ENCODE peak calls at places on chromosomes 13 and 19, in five cellular contexts. C, A, E, F and I are unnamed samples.

GRCh38 chr19:31135841-31136240 is 213.4 kb downstream of the TSHZ3 start:
- DNase-seq in A (no peak), C (peak; percentile 56), E (no peak), F (peak; percentile 62), I (no peak)

GRCh38 chr19:45403781-45404556 is 900 bp downstream of the PPP1R13L start:
- DNase-seq in A (peak; percentile 75), E (no peak), F (peak; percentile 54), C (no peak), I (no peak)

GRCh38 chr19:45878043-45878794 is 7.7 kb downstream of the IRF2BP1 start:
- DNase-seq in E (no peak), C (no peak), F (no peak), A (no peak), I (no peak)

GRCh38 chr19:1131718-1132552 is 28.1 kb downstream of the GPX4 start:
- DNase-seq in C (peak; percentile 88), F (peak; percentile 92), A (peak; percentile 86), E (peak; percentile 95), I (peak; percentile 60)

GRCh38 chr19:50377051-50377441 is 789 bp downstream of the NR1H2 start:
- DNase-seq in E (no peak), F (peak; percentile 23), C (no peak), A (no peak), I (no peak)

GRCh38 chr13:111315347-111315995 is 5.0 kb upstream of the TEX29 start:
- DNase-seq in E (no peak), C (no peak), F (no peak), A (no peak), I (no peak)

GRCh38 chr13:33455291-33455690 is 169.7 kb upstream of the STARD13 start:
- DNase-seq in C (no peak), F (no peak), E (no peak), A (no peak), I (no peak)

GRCh38 chr13:25249001-25249543 is 38.2 kb downstream of the MTMR6 start:
- DNase-seq in C (peak; percentile 43), F (peak; percentile 73), A (no peak), E (peak; percentile 41), I (peak; percentile 24)

GRCh38 chr19:38073806-38074685 is 150.0 kb downstream of the DPF1 start:
- DNase-seq in C (peak; percentile 19), E (no peak), A (no peak), F (peak; percentile 21), I (no peak)

GRCh38 chr13:61110804-61111203 is 304.8 kb downstream of the PCDH20 start:
- DNase-seq in E (no peak), A (no peak), F (no peak), C (no peak), I (no peak)

GRCh38 chr19:34145741-34146202 is 26.5 kb upstream of the LSM14A start:
- DNase-seq in E (peak; percentile 67), C (peak; percentile 56), A (no peak), F (peak; percentile 73), I (peak; percentile 25)

GRCh38 chr19:51456541-51457290 is 1.5 kb downstream of the SIGLEC8 start:
- DNase-seq in A (no peak), C (no peak), E (no peak), F (no peak), I (no peak)

GRCh38 chr13:72253754-72254153 is 386.8 kb upstream of the DACH1 start:
- DNase-seq in E (no peak), A (no peak), C (no peak), F (no peak), I (no peak)

GRCh38 chr13:99505814-99506269 is 4.6 kb downstream of the TM9SF2 start:
- DNase-seq in C (peak; percentile 63), E (peak; percentile 24), A (no peak), F (peak; percentile 51), I (no peak)
- TF ChIP-seq CTCF in C (peak; percentile 46), E (peak; percentile 20), A (peak; percentile 48), F (no peak), I (peak; percentile 11)

DNA sequence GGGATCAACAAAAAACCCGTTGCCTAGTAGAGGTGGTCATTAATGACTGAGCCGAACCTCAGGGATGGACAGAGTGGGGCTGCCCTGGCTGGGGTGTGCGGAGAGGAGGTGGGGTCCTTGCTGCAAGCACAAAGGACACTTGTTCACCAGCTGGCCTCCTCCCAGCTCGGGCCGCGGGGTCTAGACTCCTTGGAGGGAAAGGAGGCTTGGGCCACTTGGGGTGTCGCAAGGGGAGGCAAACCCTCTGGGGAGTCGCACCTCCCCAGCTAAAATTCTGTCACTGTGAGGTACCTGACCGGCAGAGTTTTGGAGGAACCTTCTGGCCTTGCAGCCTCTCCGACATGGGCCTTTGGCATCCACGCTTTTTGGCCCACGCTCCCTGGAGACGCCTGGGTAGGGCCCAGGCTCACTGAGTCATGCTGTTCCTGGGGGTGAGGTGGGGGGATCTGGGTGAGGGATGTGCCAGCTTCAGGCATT is 8.2 kb downstream of the KLHL26 start:
- DNase-seq in E (no peak), F (no peak), C (no peak), A (no peak), I (no peak)
- H3K4me3 ChIP-seq in E (no peak overlapping the region), F (no peak overlapping the region), C (no peak overlapping the region), A (peak overlapping the region; percentile 38), I (no peak overlapping the region)

GRCh38 chr13:47841131-47841530 is 159.9 kb downstream of the SUCLA2 start:
- DNase-seq in A (no peak), F (no peak), E (peak; percentile 49), C (no peak), I (no peak)
- TF ChIP-seq CTCF in A (no peak), F (no peak), E (no peak), C (no peak), I (no peak)

GRCh38 chr19:43778651-43779050 is 2.1 kb downstream of the KCNN4 start:
- DNase-seq in C (no peak), A (no peak), F (no peak), E (no peak), I (no peak)
- H3K4me3 ChIP-seq in C (no peak overlapping the region), A (no peak overlapping the region), F (no peak overlapping the region), E (no peak overlapping the region), I (peak overlapping the region; percentile 84)

DNA sequence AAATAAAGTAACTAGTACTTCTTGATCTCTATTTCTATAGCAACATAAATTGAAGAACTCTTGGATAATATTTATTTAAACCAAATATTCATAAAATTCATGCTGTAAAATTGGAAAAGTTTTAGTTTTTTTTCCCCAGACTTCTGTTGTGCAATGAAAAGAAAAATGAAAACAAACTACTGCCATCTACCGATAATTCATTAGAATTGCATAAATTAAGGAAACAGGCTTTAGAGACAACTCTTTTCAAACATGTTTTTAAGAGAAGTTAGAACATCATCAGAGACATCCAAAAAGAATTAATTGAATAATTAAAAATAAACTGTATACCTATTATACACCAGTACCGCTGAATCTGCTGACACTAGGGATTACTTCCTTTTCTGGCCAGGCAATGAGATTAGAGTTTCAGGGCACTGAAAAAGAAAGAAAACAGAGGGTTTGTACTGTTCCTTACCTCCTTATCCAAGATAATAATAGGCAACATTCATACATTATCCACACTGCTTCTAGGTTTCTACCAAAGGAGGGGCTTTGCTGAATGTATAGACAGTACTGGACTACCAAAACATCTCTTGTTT is 4.9 kb downstream of the CCDC122 start:
- DNase-seq in A (no peak), E (peak; percentile 67), C (peak; percentile 54), F (peak; percentile 62), I (no peak)
- TF ChIP-seq CTCF in A (peak; percentile 75), E (peak; percentile 39), C (peak; percentile 72), F (peak; percentile 48), I (peak; percentile 23)

DNA sequence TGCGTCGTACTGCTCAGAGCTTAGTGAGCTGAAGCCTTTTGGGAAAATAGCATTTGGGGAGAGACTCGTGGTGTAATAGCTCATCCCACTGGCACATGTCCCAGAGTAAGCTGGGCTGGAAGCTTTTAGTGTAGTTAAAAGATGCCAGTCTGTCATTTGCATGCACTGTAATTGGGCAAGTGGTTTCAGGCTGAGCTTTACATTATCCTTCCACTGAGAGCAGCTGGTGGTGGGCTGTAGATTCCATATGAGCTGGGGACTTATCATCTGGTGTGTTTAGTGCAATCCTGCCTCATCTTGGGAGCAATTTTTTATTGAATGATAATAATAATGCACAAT is 69.9 kb downstream of the LRCH1 start:
- DNase-seq in E (peak; percentile 88), A (peak; percentile 24), F (peak; percentile 77), C (peak; percentile 84), I (no peak)
- H3K4me3 ChIP-seq in E (no peak overlapping the region), A (peak overlapping the region; percentile 29), F (no peak overlapping the region), C (no peak overlapping the region), I (no peak overlapping the region)

DNA sequence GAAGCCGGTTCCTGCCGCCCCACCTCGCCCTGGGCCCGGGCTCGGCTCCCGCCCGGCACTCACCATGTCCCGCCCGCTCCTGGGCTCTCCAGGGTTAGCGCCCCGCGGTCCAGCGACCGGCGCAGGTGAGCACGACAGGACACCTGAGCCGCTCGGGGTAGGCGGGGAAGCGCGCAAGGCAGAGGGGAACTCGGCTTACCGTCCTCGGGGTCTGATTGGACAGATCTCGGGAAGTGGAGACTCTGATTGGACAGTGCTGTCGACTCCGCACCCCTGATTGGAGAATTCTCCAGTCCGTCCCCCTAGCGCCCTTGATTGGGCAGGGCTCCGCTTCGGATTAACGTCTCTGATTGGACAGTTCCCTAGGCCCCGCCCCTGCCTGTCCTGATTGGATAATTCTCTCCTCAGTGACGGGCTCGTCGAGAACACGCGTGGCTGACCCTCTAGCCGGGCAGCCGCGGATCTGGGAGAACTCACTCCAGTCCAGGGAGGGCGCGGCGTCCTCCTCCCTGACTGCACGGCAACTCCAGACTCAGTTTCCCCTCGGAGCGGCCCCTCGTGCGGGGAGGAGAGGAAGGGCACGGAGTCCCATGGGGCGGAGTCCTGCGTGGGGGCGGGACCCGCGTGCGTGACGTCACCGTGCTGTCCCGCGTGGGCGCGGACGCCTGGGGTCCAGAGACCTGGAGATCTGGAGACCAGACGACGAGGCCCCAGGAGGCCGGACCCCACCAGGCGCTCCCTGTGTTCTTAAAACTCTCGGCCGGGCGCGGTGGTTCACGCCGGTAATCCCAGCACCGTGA is at the start of gene ZNF77:
- DNase-seq in A (peak; percentile 99), E (peak; percentile 99), C (peak; percentile 99), F (peak; percentile 100), I (peak; percentile 99)
- TF ChIP-seq CTCF in A (peak; percentile 25), E (no peak), C (no peak), F (no peak), I (no peak)

GRCh38 chr13:95641961-95642621 is 2.4 kb downstream of the DZIP1 start:
- DNase-seq in E (peak; percentile 69), F (peak; percentile 68), C (peak; percentile 43), A (peak; percentile 41), I (no peak)
- H3K4me3 ChIP-seq in E (peak overlapping the region; percentile 75), F (peak overlapping the region; percentile 77), C (peak overlapping the region; percentile 47), A (peak overlapping the region; percentile 78), I (no peak overlapping the region)